ENCODE peak calls at places on chromosomes 2 and 18, in six cellular contexts. One of them, this sample, is unnamed.

GRCh38 chr18:6785001-6785400 is 55.5 kb downstream of the ARHGAP28 start:
- DNase-seq in lower lobe of right lung: no peak
- DNase-seq in heart left ventricle: no peak
- DNase-seq in K562: no peak
- DNase-seq in SK-N-SH: no peak
- DNase-seq in heart right ventricle: no peak
- DNase-seq in this sample: no peak

GRCh38 chr18:9710037-9710436 is 1.9 kb downstream of the RAB31 start:
- DNase-seq in lower lobe of right lung: no peak
- DNase-seq in heart left ventricle: no peak
- DNase-seq in K562: no peak
- DNase-seq in SK-N-SH: no peak
- DNase-seq in heart right ventricle: no peak
- DNase-seq in this sample: no peak

GRCh38 chr18:76518543-76519155 is 23.6 kb upstream of the ZNF516 start:
- DNase-seq in lower lobe of right lung: peak; percentile 59
- DNase-seq in heart left ventricle: no peak
- DNase-seq in K562: no peak
- DNase-seq in SK-N-SH: no peak
- DNase-seq in heart right ventricle: peak; percentile 30
- DNase-seq in this sample: no peak

GRCh38 chr18:8724452-8724851 is 19.1 kb downstream of the MTCL1 start:
- DNase-seq in lower lobe of right lung: no peak
- DNase-seq in heart left ventricle: no peak
- DNase-seq in K562: no peak
- DNase-seq in SK-N-SH: no peak
- DNase-seq in heart right ventricle: no peak
- DNase-seq in this sample: no peak

GRCh38 chr2:21198637-21199036 is 74.9 kb downstream of the TDRD15 start:
- DNase-seq in lower lobe of right lung: no peak
- DNase-seq in heart left ventricle: no peak
- DNase-seq in K562: no peak
- DNase-seq in SK-N-SH: no peak
- DNase-seq in heart right ventricle: no peak
- DNase-seq in this sample: no peak

GRCh38 chr2:201781583-201782051 is 884 bp upstream of the ALS2 start:
- DNase-seq in lower lobe of right lung: no peak
- DNase-seq in heart left ventricle: no peak
- DNase-seq in K562: no peak
- DNase-seq in SK-N-SH: peak; percentile 33
- DNase-seq in heart right ventricle: peak; percentile 6
- DNase-seq in this sample: no peak

GRCh38 chr18:9671214-9671613 is 36.9 kb upstream of the RAB31 start:
- DNase-seq in lower lobe of right lung: no peak
- DNase-seq in heart left ventricle: no peak
- DNase-seq in K562: no peak
- DNase-seq in SK-N-SH: no peak
- DNase-seq in heart right ventricle: no peak
- DNase-seq in this sample: no peak

GRCh38 chr2:156334496-156335478 is 2.3 kb upstream of the NR4A2 start:
- DNase-seq in lower lobe of right lung: peak; percentile 92
- DNase-seq in heart left ventricle: peak; percentile 97
- DNase-seq in K562: peak; percentile 92
- DNase-seq in SK-N-SH: peak; percentile 67
- DNase-seq in heart right ventricle: peak; percentile 97
- DNase-seq in this sample: no peak

GRCh38 chr2:237177052-237177451 is 91.4 kb downstream of the COPS8 start:
- DNase-seq in lower lobe of right lung: no peak
- DNase-seq in heart left ventricle: no peak
- DNase-seq in K562: no peak
- DNase-seq in SK-N-SH: no peak
- DNase-seq in heart right ventricle: no peak
- DNase-seq in this sample: no peak

GRCh38 chr2:219736196-219736595 is 108.8 kb downstream of the SLC4A3 start:
- DNase-seq in lower lobe of right lung: no peak
- DNase-seq in heart left ventricle: no peak
- DNase-seq in K562: peak; percentile 43
- DNase-seq in SK-N-SH: peak; percentile 49
- DNase-seq in heart right ventricle: peak; percentile 30
- DNase-seq in this sample: peak; percentile 6

GRCh38 chr2:118013724-118014491 is at the start of gene CCDC93:
- DNase-seq in lower lobe of right lung: peak; percentile 91
- DNase-seq in heart left ventricle: peak; percentile 88
- DNase-seq in K562: peak; percentile 89
- DNase-seq in SK-N-SH: peak; percentile 99
- DNase-seq in heart right ventricle: peak; percentile 78
- DNase-seq in this sample: peak; percentile 84

GRCh38 chr18:51279367-51279984 is 82.0 kb upstream of the MEX3C start:
- DNase-seq in lower lobe of right lung: no peak
- DNase-seq in heart left ventricle: no peak
- DNase-seq in K562: no peak
- DNase-seq in SK-N-SH: no peak
- DNase-seq in heart right ventricle: no peak
- DNase-seq in this sample: no peak

GRCh38 chr2:70672990-70673647 is 94.9 kb downstream of the ADD2 start:
- DNase-seq in lower lobe of right lung: no peak
- DNase-seq in heart left ventricle: no peak
- DNase-seq in K562: peak; percentile 39
- DNase-seq in SK-N-SH: no peak
- DNase-seq in heart right ventricle: no peak
- DNase-seq in this sample: no peak

GRCh38 chr2:42105330-42106256 is 57.8 kb downstream of the PKDCC start:
- DNase-seq in lower lobe of right lung: peak; percentile 79
- DNase-seq in heart left ventricle: peak; percentile 62
- DNase-seq in K562: no peak
- DNase-seq in SK-N-SH: no peak
- DNase-seq in heart right ventricle: peak; percentile 51
- DNase-seq in this sample: peak; percentile 71

GRCh38 chr18:59267511-59268126 is 5.6 kb downstream of the RAX start:
- DNase-seq in lower lobe of right lung: no peak
- DNase-seq in heart left ventricle: no peak
- DNase-seq in K562: no peak
- DNase-seq in SK-N-SH: peak; percentile 41
- DNase-seq in heart right ventricle: no peak
- DNase-seq in this sample: no peak

GRCh38 chr2:42949125-42949524 is 156.7 kb upstream of the HAAO start:
- DNase-seq in lower lobe of right lung: no peak
- DNase-seq in heart left ventricle: no peak
- DNase-seq in K562: no peak
- DNase-seq in SK-N-SH: no peak
- DNase-seq in heart right ventricle: no peak
- DNase-seq in this sample: peak; percentile 72

GRCh38 chr2:237932731-237933131 is 34.1 kb upstream of the UBE2F start:
- DNase-seq in lower lobe of right lung: no peak
- DNase-seq in heart left ventricle: no peak
- DNase-seq in K562: no peak
- DNase-seq in SK-N-SH: no peak
- DNase-seq in heart right ventricle: no peak
- DNase-seq in this sample: no peak

GRCh38 chr2:239472220-239472775 is 71.5 kb upstream of the HDAC4 start:
- DNase-seq in lower lobe of right lung: no peak
- DNase-seq in heart left ventricle: no peak
- DNase-seq in K562: no peak
- DNase-seq in SK-N-SH: no peak
- DNase-seq in heart right ventricle: no peak
- DNase-seq in this sample: no peak

DNA sequence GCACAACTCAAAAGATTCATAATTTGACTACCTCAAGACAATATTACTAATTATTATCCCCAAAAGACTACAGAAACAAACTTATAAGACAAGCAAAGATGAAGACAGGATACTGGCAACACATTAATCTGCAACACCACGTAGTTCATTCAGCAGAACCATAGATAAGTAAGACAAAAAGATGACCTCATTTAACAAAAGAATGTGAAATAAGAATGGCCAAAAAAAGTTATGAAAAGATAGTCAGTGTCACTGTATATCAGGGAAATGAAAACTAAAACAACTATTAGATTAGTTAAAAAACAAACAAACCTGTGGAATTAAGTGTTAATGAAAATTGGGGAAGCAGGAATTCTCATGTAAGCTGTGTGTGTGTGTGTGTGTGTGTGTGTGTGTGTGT is 19.4 kb downstream of the PSMD14 start:
- DNase-seq in lower lobe of right lung: no peak
- DNase-seq in heart left ventricle: no peak
- DNase-seq in K562: no peak
- DNase-seq in SK-N-SH: no peak
- DNase-seq in heart right ventricle: no peak
- DNase-seq in this sample: no peak
- H3K36me3 ChIP-seq in lower lobe of right lung: peaks cover 18% of the 10 kb centered on the region
- H3K36me3 ChIP-seq in heart left ventricle: peaks cover 12% of the 10 kb centered on the region
- H3K36me3 ChIP-seq in K562: peaks cover 65% of the 10 kb centered on the region
- H3K36me3 ChIP-seq in SK-N-SH: peaks cover 10% of the 10 kb centered on the region
- H3K36me3 ChIP-seq in heart right ventricle: no peaks in the 10 kb centered on the region
- H3K36me3 ChIP-seq in this sample: peaks cover 56% of the 10 kb centered on the region

GRCh38 chr2:170022692-170023091 is 155.3 kb upstream of the MYO3B start:
- DNase-seq in lower lobe of right lung: no peak
- DNase-seq in heart left ventricle: no peak
- DNase-seq in K562: no peak
- DNase-seq in SK-N-SH: no peak
- DNase-seq in heart right ventricle: no peak
- DNase-seq in this sample: no peak

GRCh38 chr2:170024721-170025120 is 153.2 kb upstream of the MYO3B start:
- DNase-seq in lower lobe of right lung: no peak
- DNase-seq in heart left ventricle: no peak
- DNase-seq in K562: no peak
- DNase-seq in SK-N-SH: no peak
- DNase-seq in heart right ventricle: no peak
- DNase-seq in this sample: no peak

GRCh38 chr2:170029551-170029950 is 148.4 kb upstream of the MYO3B start:
- DNase-seq in lower lobe of right lung: no peak
- DNase-seq in heart left ventricle: no peak
- DNase-seq in K562: no peak
- DNase-seq in SK-N-SH: no peak
- DNase-seq in heart right ventricle: no peak
- DNase-seq in this sample: no peak

GRCh38 chr2:170026361-170026760 is 151.6 kb upstream of the MYO3B start:
- DNase-seq in lower lobe of right lung: no peak
- DNase-seq in heart left ventricle: no peak
- DNase-seq in K562: no peak
- DNase-seq in SK-N-SH: no peak
- DNase-seq in heart right ventricle: no peak
- DNase-seq in this sample: no peak

DNA sequence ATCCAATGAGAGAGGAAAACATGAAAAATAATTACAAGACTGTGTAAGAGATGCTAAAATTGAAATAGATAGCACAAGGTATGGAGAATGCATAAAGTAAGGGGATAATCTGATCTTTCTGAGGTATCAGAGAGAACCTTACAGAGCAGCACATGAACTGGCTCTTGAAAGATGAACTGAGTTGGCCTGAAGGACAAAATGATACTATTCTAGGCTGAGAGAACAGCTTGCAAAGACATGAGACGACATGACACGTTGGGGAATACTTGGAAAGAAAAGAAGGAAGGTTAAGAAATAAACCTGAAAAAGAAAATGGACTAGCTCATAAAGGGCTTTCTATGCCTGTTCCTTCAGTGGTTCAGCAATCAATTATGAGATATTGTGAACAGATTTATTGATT is 152.7 kb upstream of the MYO3B start:
- DNase-seq in lower lobe of right lung: no peak
- DNase-seq in heart left ventricle: no peak
- DNase-seq in K562: no peak
- DNase-seq in SK-N-SH: no peak
- DNase-seq in heart right ventricle: no peak
- DNase-seq in this sample: no peak
- H3K36me3 ChIP-seq in lower lobe of right lung: peaks cover 8% of the 10 kb centered on the region
- H3K36me3 ChIP-seq in heart left ventricle: peaks cover 27% of the 10 kb centered on the region
- H3K36me3 ChIP-seq in K562: peaks cover 22% of the 10 kb centered on the region
- H3K36me3 ChIP-seq in SK-N-SH: peaks cover 14% of the 10 kb centered on the region
- H3K36me3 ChIP-seq in heart right ventricle: no peaks in the 10 kb centered on the region
- H3K36me3 ChIP-seq in this sample: peaks cover 24% of the 10 kb centered on the region

DNA sequence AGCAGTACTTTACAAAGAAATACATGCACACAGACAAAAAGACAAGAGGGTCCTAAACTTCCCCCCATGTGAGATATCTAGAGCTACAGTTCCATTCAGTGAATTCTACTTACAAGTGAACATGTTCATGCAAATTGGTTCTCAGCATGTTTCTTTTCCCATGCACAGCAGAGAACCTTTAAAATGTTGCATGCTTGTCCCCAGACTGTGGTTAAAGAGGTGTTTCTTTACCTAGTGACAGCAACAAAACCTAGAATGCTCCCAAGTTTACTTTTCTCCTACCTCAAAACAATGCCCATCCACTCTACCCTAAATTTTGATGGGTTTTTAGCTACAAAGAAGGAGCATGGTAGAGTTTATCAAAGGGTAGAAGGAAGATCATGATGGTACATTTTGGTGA is 43.7 kb downstream of the FN1 start:
- DNase-seq in lower lobe of right lung: no peak
- DNase-seq in heart left ventricle: no peak
- DNase-seq in K562: no peak
- DNase-seq in SK-N-SH: no peak
- DNase-seq in heart right ventricle: no peak
- DNase-seq in this sample: no peak
- H3K36me3 ChIP-seq in lower lobe of right lung: peaks cover 90% of the 10 kb centered on the region
- H3K36me3 ChIP-seq in heart left ventricle: peaks cover 100% of the 10 kb centered on the region
- H3K36me3 ChIP-seq in K562: peaks cover 3% of the 10 kb centered on the region
- H3K36me3 ChIP-seq in SK-N-SH: peaks cover 63% of the 10 kb centered on the region
- H3K36me3 ChIP-seq in heart right ventricle: no peaks in the 10 kb centered on the region
- H3K36me3 ChIP-seq in this sample: no peaks in the 10 kb centered on the region

DNA sequence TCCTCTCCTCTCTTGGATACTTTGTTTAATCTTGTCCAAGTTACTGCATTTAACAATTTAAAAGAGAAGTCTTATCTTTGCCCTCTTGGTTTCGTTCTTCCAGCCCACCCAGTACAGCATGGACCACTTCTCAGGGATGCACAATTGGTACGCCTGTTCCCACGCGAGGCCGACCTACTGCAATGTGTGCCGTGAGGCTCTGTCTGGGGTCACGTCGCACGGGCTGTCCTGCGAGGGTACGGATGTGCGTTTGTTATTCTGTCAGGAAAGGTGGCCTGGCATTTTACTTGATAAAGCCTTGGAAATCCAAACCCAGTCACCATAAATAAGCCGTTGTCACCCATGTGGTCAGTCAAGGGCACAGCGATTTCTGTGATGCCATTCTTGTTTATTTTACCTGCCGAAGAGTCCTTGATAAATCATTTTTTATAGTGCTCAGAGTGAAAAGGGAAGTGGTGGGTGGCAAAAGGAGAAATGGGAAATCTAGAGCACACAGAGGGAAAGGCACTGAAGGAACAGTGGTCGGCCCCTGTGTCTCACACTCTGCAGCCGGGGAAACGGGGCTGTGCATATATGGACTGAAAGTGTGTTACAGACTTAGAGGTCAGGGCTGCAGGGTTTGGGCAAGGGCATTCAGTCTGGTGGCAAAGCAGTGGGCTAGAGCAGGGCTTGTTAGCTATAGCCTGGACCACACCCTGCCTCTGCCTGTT is 80.5 kb downstream of the DGKD start:
- DNase-seq in lower lobe of right lung: no peak
- DNase-seq in heart left ventricle: no peak
- DNase-seq in K562: no peak
- DNase-seq in SK-N-SH: no peak
- DNase-seq in heart right ventricle: no peak
- DNase-seq in this sample: no peak
- H3K36me3 ChIP-seq in lower lobe of right lung: peaks cover 55% of the 10 kb centered on the region
- H3K36me3 ChIP-seq in heart left ventricle: peaks cover 48% of the 10 kb centered on the region
- H3K36me3 ChIP-seq in K562: peaks cover 34% of the 10 kb centered on the region
- H3K36me3 ChIP-seq in SK-N-SH: peaks cover 30% of the 10 kb centered on the region
- H3K36me3 ChIP-seq in heart right ventricle: no peaks in the 10 kb centered on the region
- H3K36me3 ChIP-seq in this sample: peaks cover 41% of the 10 kb centered on the region